ENCODE peak calls at places on chromosomes 5 and 9, in four cellular contexts. D, W, Y and H are unnamed samples.
A peak's percentile ranks its signal among the peaks of the same experiment; 100 is the strongest.

GRCh38 chr5:171485668-171486067 is 66.2 kb downstream of the FGF18 start:
- ATAC-seq in D (no peak), W (no peak), Y (no peak), H (no peak)

GRCh38 chr5:109643951-109644350 is 45.8 kb upstream of the MAN2A1 start:
- ATAC-seq in D (no peak), W (no peak), Y (no peak), H (no peak)

GRCh38 chr9:127078988-127079387 is 43.4 kb downstream of the ANGPTL2 start:
- ATAC-seq in D (no peak), W (no peak), Y (no peak), H (no peak)

GRCh38 chr9:128750926-128751595 is 20.7 kb downstream of the ZER1 start:
- ATAC-seq in D (no peak), W (no peak), Y (no peak), H (no peak)

GRCh38 chr5:91957671-91958070 is 574.6 kb upstream of the ARRDC3 start:
- ATAC-seq in D (no peak), W (no peak), Y (no peak), H (peak; percentile 43)

GRCh38 chr5:140240987-140241706 is 61.8 kb downstream of the PFDN1 start:
- ATAC-seq in D (peak; percentile 83), W (no peak), Y (peak; percentile 75), H (peak; percentile 81)

GRCh38 chr9:109481747-109482325 is 16.3 kb downstream of the PTPN3 start:
- ATAC-seq in D (no peak), W (no peak), Y (no peak), H (no peak)

GRCh38 chr5:100706796-100707195 is 171.6 kb downstream of the FAM174A start:
- ATAC-seq in D (no peak), W (peak; percentile 80), Y (peak; percentile 40), H (no peak)

GRCh38 chr5:9947231-9947693 is 302.4 kb downstream of the ATPSCKMT start:
- ATAC-seq in D (no peak), W (peak; percentile 66), Y (no peak), H (no peak)

GRCh38 chr5:77015938-77016569 is 14.2 kb upstream of the AGGF1 start:
- ATAC-seq in D (peak; percentile 75), W (peak; percentile 57), Y (no peak), H (no peak)

GRCh38 chr5:80569086-80569960 is 757 bp downstream of the ANKRD34B start:
- ATAC-seq in D (no peak), W (peak; percentile 9), Y (peak; percentile 53), H (no peak)

GRCh38 chr5:149060325-149060724 is 2.5 kb downstream of the SH3TC2 start:
- ATAC-seq in D (peak; percentile 76), W (no peak), Y (peak; percentile 20), H (no peak)

GRCh38 chr5:135222171-135222681 is 176.8 kb downstream of the MACROH2A1 start:
- ATAC-seq in D (no peak), W (no peak), Y (no peak), H (no peak)

GRCh38 chr9:127112683-127113539 is 9.5 kb downstream of the ANGPTL2 start:
- ATAC-seq in D (no peak), W (no peak), Y (no peak), H (no peak)

GRCh38 chr5:6396836-6397535 is 18.6 kb upstream of the MED10 start:
- ATAC-seq in D (no peak), W (no peak), Y (no peak), H (no peak)

GRCh38 chr5:149750596-149750995 is 20.5 kb downstream of the PPARGC1B start:
- ATAC-seq in D (no peak), W (no peak), Y (no peak), H (no peak)

GRCh38 chr9:121307976-121308375 is 40.0 kb downstream of the GSN start:
- ATAC-seq in D (no peak), W (no peak), Y (no peak), H (no peak)

GRCh38 chr9:35906923-35907699 is 1.1 kb downstream of the HRCT1 start:
- ATAC-seq in D (no peak), W (no peak), Y (peak; percentile 47), H (peak; percentile 67)

GRCh38 chr9:33506626-33507370 is 17.3 kb upstream of the ANKRD18B start:
- ATAC-seq in D (peak; percentile 39), W (peak; percentile 38), Y (no peak), H (no peak)

GRCh38 chr9:131254107-131254491 is 22.2 kb downstream of the FAM78A start:
- ATAC-seq in D (peak; percentile 1), W (peak; percentile 4), Y (peak; percentile 55), H (peak; percentile 40)

GRCh38 chr5:164335837-164336236 is 830.4 kb downstream of the MAT2B start:
- ATAC-seq in D (peak; percentile 83), W (peak; percentile 45), Y (no peak), H (no peak)

GRCh38 chr9:123081824-123082223 is 48.4 kb downstream of the GPR21 start:
- ATAC-seq in D (peak; percentile 85), W (peak; percentile 78), Y (peak; percentile 62), H (no peak)

GRCh38 chr9:137494104-137494544 is 35.0 kb upstream of the NSMF start:
- ATAC-seq in D (peak; percentile 59), W (no peak), Y (no peak), H (peak; percentile 64)

GRCh38 chr9:109047259-109047658 is 34.0 kb upstream of the CTNNAL1 start:
- ATAC-seq in D (no peak), W (no peak), Y (no peak), H (no peak)

GRCh38 chr9:90793729-90794128 is 7.9 kb upstream of the SYK start:
- ATAC-seq in D (no peak), W (peak; percentile 37), Y (no peak), H (no peak)

GRCh38 chr5:91307023-91307422 is 76.1 kb downstream of the ARRDC3 start:
- ATAC-seq in D (no peak), W (no peak), Y (no peak), H (peak; percentile 75)

GRCh38 chr9:74724317-74724716 is 163.4 kb downstream of the TRPM6 start:
- ATAC-seq in D (no peak), W (no peak), Y (no peak), H (no peak)

GRCh38 chr5:155729684-155730059 is 597.3 kb upstream of the SGCD start:
- ATAC-seq in D (no peak), W (no peak), Y (no peak), H (no peak)

GRCh38 chr9:5073701-5074100 is 88.6 kb downstream of the JAK2 start:
- ATAC-seq in D (no peak), W (peak; percentile 65), Y (no peak), H (no peak)
- TF ChIP-seq CTCF in D (no peak), W (no peak), Y (no peak), H (no peak)

GRCh38 chr5:178136990-178137389 is 6.2 kb downstream of the RMND5B start:
- ATAC-seq in D (peak; percentile 16), W (no peak), Y (no peak), H (no peak)
- TF ChIP-seq POLR2AphosphoS5 in D (no peak), W (no peak), Y (no peak), H (no peak)

DNA sequence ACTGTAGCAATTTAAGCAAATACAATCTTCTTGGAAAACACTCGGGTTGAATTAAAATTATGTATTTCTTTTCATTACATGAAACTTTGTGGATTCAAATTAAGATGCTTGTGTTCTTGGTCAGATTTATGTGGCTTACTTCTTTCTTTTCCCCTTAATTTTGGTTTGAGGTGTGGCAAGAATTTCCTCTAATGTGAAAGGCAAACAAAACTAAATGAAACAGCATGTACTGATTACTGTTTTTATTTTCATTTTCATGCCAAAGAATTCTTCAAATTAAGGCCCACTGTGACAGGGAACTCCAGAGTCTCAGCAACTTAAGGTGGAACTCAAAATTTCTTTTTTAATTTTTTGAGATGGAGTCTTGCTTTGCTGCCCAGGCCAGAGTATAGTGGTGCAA is at the start of gene OMD:
- ATAC-seq in D (no peak), W (no peak), Y (no peak), H (peak; percentile 48)
- H3K4me3 ChIP-seq in D (no peak within 1 kb of the TSS), W (no peak within 1 kb of the TSS), Y (no peak within 1 kb of the TSS), H (peak within 1 kb of the TSS; percentile 35)

GRCh38 chr5:57303985-57304384 is 130.1 kb downstream of the GPBP1 start:
- ATAC-seq in D (peak; percentile 51), W (peak; percentile 17), Y (peak; percentile 62), H (no peak)
- TF ChIP-seq CTCF in D (no peak), W (no peak), Y (peak; percentile 30), H (no peak)

DNA sequence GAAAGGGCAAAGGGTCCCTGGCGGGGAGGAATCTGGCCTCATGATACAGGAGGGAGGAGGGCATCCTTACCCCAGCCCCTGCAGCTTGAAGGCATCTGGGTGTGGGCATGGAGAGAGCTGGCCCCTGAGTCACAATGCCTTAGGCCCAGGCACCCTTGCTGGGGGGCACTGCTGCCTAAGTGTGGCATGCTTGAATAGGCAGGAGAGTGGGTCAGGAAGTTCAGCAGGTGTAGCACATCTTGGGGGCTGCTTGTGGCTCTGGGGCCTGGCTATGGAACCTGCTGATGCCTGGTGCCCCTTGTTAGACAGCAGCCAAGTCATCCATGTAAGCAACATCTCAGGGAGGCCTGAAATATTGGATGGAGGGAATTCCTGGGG is 63.1 kb downstream of the HSPA4 start:
- ATAC-seq in D (no peak), W (no peak), Y (no peak), H (no peak)
- TF ChIP-seq POLR2AphosphoS5 in D (no peak), W (no peak), Y (no peak), H (no peak)

GRCh38 chr5:1342268-1342667 is 2.6 kb downstream of the CLPTM1L start:
- ATAC-seq in D (no peak), W (no peak), Y (no peak), H (no peak)
- H3K4me3 ChIP-seq in D (no peak overlapping the region), W (peak overlapping the region; percentile 89), Y (no peak overlapping the region), H (no peak overlapping the region)

GRCh38 chr9:98118640-98119601 is at the start of gene TRIM14:
- ATAC-seq in D (peak; percentile 87), W (peak; percentile 78), Y (peak; percentile 88), H (peak; percentile 70)
- TF ChIP-seq CTCF in D (peak; percentile 42), W (peak; percentile 28), Y (peak; percentile 86), H (no peak)

GRCh38 chr5:82355053-82355452 is 76.9 kb upstream of the RPS23 start:
- ATAC-seq in D (no peak), W (no peak), Y (no peak), H (no peak)

GRCh38 chr5:82354543-82354942 is 76.4 kb upstream of the RPS23 start:
- ATAC-seq in D (no peak), W (no peak), Y (no peak), H (no peak)

GRCh38 chr5:82355921-82356454 is 77.8 kb upstream of the RPS23 start:
- ATAC-seq in D (no peak), W (no peak), Y (no peak), H (peak; percentile 26)

GRCh38 chr5:82356808-82357671 is 78.9 kb upstream of the RPS23 start:
- ATAC-seq in D (peak; percentile 97), W (peak; percentile 88), Y (peak; percentile 93), H (peak; percentile 92)

DNA sequence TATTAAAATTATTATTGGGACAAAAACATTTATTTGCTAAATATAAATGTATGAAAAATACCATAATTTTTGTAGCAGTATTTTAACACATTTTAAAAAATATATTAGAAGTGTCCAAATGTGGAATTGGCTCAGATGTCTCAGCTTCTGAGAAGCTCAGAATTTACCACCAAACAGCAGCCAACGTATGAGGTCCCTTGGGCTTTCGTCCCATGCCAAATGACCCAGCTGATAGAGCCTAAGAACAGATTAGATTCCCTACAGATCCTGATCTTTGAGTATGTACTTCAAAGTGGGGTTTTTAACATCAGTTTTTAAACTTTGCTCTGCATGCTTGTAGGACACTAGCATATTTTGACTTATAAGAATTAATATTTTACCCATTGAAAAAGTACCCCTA is 77.3 kb upstream of the RPS23 start:
- ATAC-seq in D (no peak), W (no peak), Y (no peak), H (no peak)
- TF ChIP-seq POLR2AphosphoS5 in D (no peak), W (no peak), Y (no peak), H (no peak)